ENCODE peak calls at places on chromosome 12, in five cellular contexts. One of them, this sample, is unnamed.

GRCh38 chr12:53623526-53623925 is 2.7 kb downstream of the ATF7 start:
- DNase-seq in tibial artery: peak
- DNase-seq in non-pigmented ciliary epithelial cell: no peak
- DNase-seq in GM04504: peak
- DNase-seq in AG09309: no peak
- DNase-seq in this sample: no peak

GRCh38 chr12:56236091-56236490 is 6.2 kb downstream of the SLC39A5 start:
- DNase-seq in tibial artery: no peak
- DNase-seq in AG09309: no peak
- DNase-seq in non-pigmented ciliary epithelial cell: no peak
- DNase-seq in GM04504: no peak
- DNase-seq in this sample: no peak

GRCh38 chr12:24728366-24728765 is 220.5 kb downstream of the BCAT1 start:
- DNase-seq in AG09309: peak
- DNase-seq in non-pigmented ciliary epithelial cell: no peak
- DNase-seq in tibial artery: no peak
- DNase-seq in GM04504: no peak
- DNase-seq in this sample: no peak

GRCh38 chr12:102438047-102438822 is 42.1 kb downstream of the IGF1 start:
- DNase-seq in tibial artery: no peak
- DNase-seq in GM04504: no peak
- DNase-seq in non-pigmented ciliary epithelial cell: no peak
- DNase-seq in AG09309: no peak
- DNase-seq in this sample: peak

GRCh38 chr12:57215065-57215464 is 1.5 kb upstream of the NXPH4 start:
- DNase-seq in AG09309: no peak
- DNase-seq in tibial artery: no peak
- DNase-seq in GM04504: no peak
- DNase-seq in non-pigmented ciliary epithelial cell: no peak
- DNase-seq in this sample: no peak

GRCh38 chr12:86331012-86331411 is 74.8 kb upstream of the MGAT4C start:
- DNase-seq in non-pigmented ciliary epithelial cell: no peak
- DNase-seq in GM04504: no peak
- DNase-seq in AG09309: no peak
- DNase-seq in tibial artery: no peak
- DNase-seq in this sample: no peak

GRCh38 chr12:105843989-105844768 is 294.6 kb downstream of the NUAK1 start:
- DNase-seq in AG09309: peak
- DNase-seq in tibial artery: no peak
- DNase-seq in non-pigmented ciliary epithelial cell: no peak
- DNase-seq in GM04504: peak
- DNase-seq in this sample: peak

GRCh38 chr12:95773320-95773719 is 17.2 kb downstream of the NTN4 start:
- DNase-seq in AG09309: no peak
- DNase-seq in non-pigmented ciliary epithelial cell: no peak
- DNase-seq in GM04504: no peak
- DNase-seq in tibial artery: no peak
- DNase-seq in this sample: no peak

GRCh38 chr12:132275110-132275531 is 54.3 kb downstream of the GALNT9 start:
- DNase-seq in tibial artery: no peak
- DNase-seq in AG09309: peak
- DNase-seq in GM04504: peak
- DNase-seq in non-pigmented ciliary epithelial cell: no peak
- DNase-seq in this sample: peak

GRCh38 chr12:92096346-92097136 is 49.1 kb downstream of the BTG1 start:
- DNase-seq in tibial artery: no peak
- DNase-seq in GM04504: no peak
- DNase-seq in non-pigmented ciliary epithelial cell: no peak
- DNase-seq in AG09309: no peak
- DNase-seq in this sample: no peak

GRCh38 chr12:80580254-80580653 is 127.2 kb upstream of the MYF6 start:
- DNase-seq in tibial artery: no peak
- DNase-seq in non-pigmented ciliary epithelial cell: peak
- DNase-seq in GM04504: peak
- DNase-seq in AG09309: peak
- DNase-seq in this sample: peak

GRCh38 chr12:115002434-115002833 is 318.5 kb upstream of the TBX3 start:
- DNase-seq in GM04504: no peak
- DNase-seq in tibial artery: no peak
- DNase-seq in non-pigmented ciliary epithelial cell: no peak
- DNase-seq in AG09309: no peak
- DNase-seq in this sample: no peak

GRCh38 chr12:12511895-12512674 is 50.6 kb downstream of the DUSP16 start:
- DNase-seq in GM04504: no peak
- DNase-seq in non-pigmented ciliary epithelial cell: no peak
- DNase-seq in AG09309: no peak
- DNase-seq in tibial artery: no peak
- DNase-seq in this sample: no peak

GRCh38 chr12:51941011-51941561 is 10.4 kb upstream of the ACVR1B start:
- DNase-seq in tibial artery: no peak
- DNase-seq in non-pigmented ciliary epithelial cell: peak
- DNase-seq in GM04504: no peak
- DNase-seq in AG09309: no peak
- DNase-seq in this sample: no peak

GRCh38 chr12:94977766-94978468 is 25.6 kb downstream of the NDUFA12 start:
- DNase-seq in AG09309: no peak
- DNase-seq in non-pigmented ciliary epithelial cell: no peak
- DNase-seq in GM04504: no peak
- DNase-seq in tibial artery: no peak
- DNase-seq in this sample: no peak

GRCh38 chr12:48023386-48023785 is 19.1 kb upstream of the COL2A1 start:
- DNase-seq in GM04504: no peak
- DNase-seq in non-pigmented ciliary epithelial cell: no peak
- DNase-seq in AG09309: no peak
- DNase-seq in tibial artery: no peak
- DNase-seq in this sample: no peak

GRCh38 chr12:104784592-104784991 is 173.5 kb downstream of the SLC41A2 start:
- DNase-seq in AG09309: no peak
- DNase-seq in GM04504: no peak
- DNase-seq in tibial artery: no peak
- DNase-seq in non-pigmented ciliary epithelial cell: no peak
- DNase-seq in this sample: no peak

GRCh38 chr12:109878247-109878625 is 2.1 kb downstream of the GLTP start:
- DNase-seq in non-pigmented ciliary epithelial cell: no peak
- DNase-seq in GM04504: no peak
- DNase-seq in tibial artery: no peak
- DNase-seq in AG09309: no peak
- DNase-seq in this sample: no peak

GRCh38 chr12:125861299-125862281 is 796.4 kb downstream of the AACS start:
- DNase-seq in tibial artery: no peak
- DNase-seq in non-pigmented ciliary epithelial cell: no peak
- DNase-seq in GM04504: no peak
- DNase-seq in AG09309: no peak
- DNase-seq in this sample: no peak

GRCh38 chr12:104605685-104606084 is 148.9 kb downstream of the CHST11 start:
- DNase-seq in non-pigmented ciliary epithelial cell: no peak
- DNase-seq in GM04504: no peak
- DNase-seq in tibial artery: peak
- DNase-seq in AG09309: no peak
- DNase-seq in this sample: peak

GRCh38 chr12:6146509-6146908 is 22.0 kb upstream of the VWF start:
- DNase-seq in tibial artery: no peak
- DNase-seq in GM04504: no peak
- DNase-seq in AG09309: no peak
- DNase-seq in non-pigmented ciliary epithelial cell: no peak
- DNase-seq in this sample: no peak

GRCh38 chr12:116924558-116925453 is 14.1 kb downstream of the FBXW8 start:
- DNase-seq in tibial artery: no peak
- DNase-seq in non-pigmented ciliary epithelial cell: peak
- DNase-seq in GM04504: no peak
- DNase-seq in AG09309: no peak
- DNase-seq in this sample: no peak

GRCh38 chr12:59444932-59445331 is 150.9 kb upstream of the SLC16A7 start:
- DNase-seq in GM04504: no peak
- DNase-seq in tibial artery: no peak
- DNase-seq in non-pigmented ciliary epithelial cell: no peak
- DNase-seq in AG09309: no peak
- DNase-seq in this sample: no peak

GRCh38 chr12:5665615-5666014 is 233.7 kb downstream of the NTF3 start:
- DNase-seq in non-pigmented ciliary epithelial cell: peak
- DNase-seq in GM04504: peak
- DNase-seq in AG09309: peak
- DNase-seq in tibial artery: no peak
- DNase-seq in this sample: peak

GRCh38 chr12:3313655-3314305 is 177.2 kb upstream of the PRMT8 start:
- DNase-seq in tibial artery: no peak
- DNase-seq in non-pigmented ciliary epithelial cell: no peak
- DNase-seq in AG09309: no peak
- DNase-seq in GM04504: no peak
- DNase-seq in this sample: no peak

GRCh38 chr12:48145981-48146380 is 11.3 kb downstream of the ASB8 start:
- DNase-seq in tibial artery: no peak
- DNase-seq in GM04504: no peak
- DNase-seq in AG09309: no peak
- DNase-seq in non-pigmented ciliary epithelial cell: no peak
- DNase-seq in this sample: no peak

GRCh38 chr12:49100380-49100779 is 5.8 kb upstream of the DHH start:
- DNase-seq in GM04504: no peak
- DNase-seq in tibial artery: no peak
- DNase-seq in AG09309: no peak
- DNase-seq in non-pigmented ciliary epithelial cell: no peak
- DNase-seq in this sample: no peak

GRCh38 chr12:7970475-7971252 is 34.7 kb upstream of the SLC2A3 start:
- DNase-seq in non-pigmented ciliary epithelial cell: peak
- DNase-seq in tibial artery: peak
- DNase-seq in GM04504: peak
- DNase-seq in AG09309: peak
- DNase-seq in this sample: peak

GRCh38 chr12:90010089-90010488 is 301.5 kb upstream of the ATP2B1 start:
- DNase-seq in GM04504: no peak
- DNase-seq in non-pigmented ciliary epithelial cell: no peak
- DNase-seq in AG09309: no peak
- DNase-seq in tibial artery: no peak
- DNase-seq in this sample: no peak

GRCh38 chr12:22312336-22312735 is 22.2 kb downstream of the ST8SIA1 start:
- DNase-seq in tibial artery: no peak
- DNase-seq in GM04504: peak
- DNase-seq in non-pigmented ciliary epithelial cell: no peak
- DNase-seq in AG09309: no peak
- DNase-seq in this sample: no peak

GRCh38 chr12:69170293-69170692 is 69.1 kb upstream of the CPSF6 start:
- DNase-seq in tibial artery: no peak
- DNase-seq in GM04504: no peak
- DNase-seq in non-pigmented ciliary epithelial cell: no peak
- DNase-seq in AG09309: no peak
- DNase-seq in this sample: no peak

GRCh38 chr12:93518725-93519124 is 51.4 kb downstream of the MRPL42 start:
- DNase-seq in GM04504: no peak
- DNase-seq in AG09309: peak
- DNase-seq in tibial artery: no peak
- DNase-seq in non-pigmented ciliary epithelial cell: peak
- DNase-seq in this sample: no peak

GRCh38 chr12:110530511-110530910 is 28.4 kb downstream of the RAD9B start:
- DNase-seq in AG09309: no peak
- DNase-seq in tibial artery: no peak
- DNase-seq in GM04504: no peak
- DNase-seq in non-pigmented ciliary epithelial cell: no peak
- DNase-seq in this sample: no peak

GRCh38 chr12:17110316-17110715 is 504.4 kb upstream of the LMO3 start:
- DNase-seq in non-pigmented ciliary epithelial cell: no peak
- DNase-seq in tibial artery: no peak
- DNase-seq in GM04504: no peak
- DNase-seq in AG09309: no peak
- DNase-seq in this sample: no peak

GRCh38 chr12:4089147-4089606 is 184.4 kb upstream of the CCND2 start:
- DNase-seq in GM04504: no peak
- DNase-seq in AG09309: no peak
- DNase-seq in non-pigmented ciliary epithelial cell: no peak
- DNase-seq in tibial artery: no peak
- DNase-seq in this sample: no peak

GRCh38 chr12:123075591-123076171 is 75.2 kb downstream of the PITPNM2 start:
- DNase-seq in non-pigmented ciliary epithelial cell: no peak
- DNase-seq in tibial artery: no peak
- DNase-seq in AG09309: no peak
- DNase-seq in GM04504: no peak
- DNase-seq in this sample: no peak

GRCh38 chr12:115313929-115314328 is 630.0 kb upstream of the TBX3 start:
- DNase-seq in GM04504: peak
- DNase-seq in tibial artery: no peak
- DNase-seq in AG09309: no peak
- DNase-seq in non-pigmented ciliary epithelial cell: no peak
- DNase-seq in this sample: no peak

GRCh38 chr12:100375023-100375737 is 18.3 kb downstream of the SLC17A8 start:
- DNase-seq in GM04504: peak
- DNase-seq in AG09309: peak
- DNase-seq in tibial artery: peak
- DNase-seq in non-pigmented ciliary epithelial cell: no peak
- DNase-seq in this sample: no peak

This sample was measured in BJ.